ENCODE peak calls at places on chromosome 1, in seven cellular contexts. L is adrenal gland, O is hepatocyte, X is stomach, F is GM12865, Y is HFFc6, Z is neural crest cell. B is an unnamed sample.

GRCh38 chr1:150528997-150529396 is 13.4 kb downstream of the FALEC start:
- DNase-seq in O (no peak), L (no peak), Y (peak), X (no peak), Z (no peak), F (no peak), B (no peak)

GRCh38 chr1:64744492-64745180 is at the start of gene RAVER2:
- DNase-seq in Z (peak), L (peak), X (peak), O (peak), F (peak), Y (peak), B (peak)

GRCh38 chr1:53144201-53144600 is 1.8 kb upstream of the SLC1A7 start:
- DNase-seq in L (no peak), F (no peak), O (no peak), Z (no peak), Y (no peak), X (no peak), B (no peak)

GRCh38 chr1:158248122-158248521 is 6.1 kb upstream of the CD1A start:
- DNase-seq in Y (no peak), Z (no peak), L (peak), F (peak), O (no peak), X (no peak), B (no peak)

GRCh38 chr1:202122639-202123335 is at the start of gene GPR37L1:
- DNase-seq in Z (peak), F (no peak), L (peak), Y (peak), O (peak), X (peak), B (peak)

GRCh38 chr1:95117207-95118018 is at the start of gene TLCD4:
- DNase-seq in F (peak), L (peak), O (peak), Y (no peak), Z (peak), X (peak), B (peak)

GRCh38 chr1:243623831-243624230 is 226.2 kb downstream of the AKT3 start:
- DNase-seq in Y (peak), Z (no peak), L (no peak), X (no peak), F (no peak), O (no peak), B (no peak)

GRCh38 chr1:200162258-200162657 is 134.7 kb downstream of the NR5A2 start:
- DNase-seq in Y (no peak), O (no peak), F (no peak), L (no peak), X (no peak), Z (no peak), B (no peak)

GRCh38 chr1:160205974-160206369 is 788 bp downstream of the PEA15 start:
- DNase-seq in Z (no peak), L (peak), F (peak), X (no peak), O (peak), Y (peak), B (no peak)

GRCh38 chr1:230320804-230321203 is 105.3 kb downstream of the PGBD5 start:
- DNase-seq in L (no peak), F (no peak), O (no peak), Z (no peak), Y (no peak), X (no peak), B (no peak)

GRCh38 chr1:116983678-116984077 is 17.9 kb upstream of the CD101 start:
- DNase-seq in X (no peak), L (peak), O (no peak), Y (no peak), F (no peak), Z (no peak), B (no peak)

GRCh38 chr1:62727656-62728396 is 39.6 kb upstream of the DOCK7 start:
- DNase-seq in F (no peak), O (no peak), X (no peak), L (no peak), Z (no peak), Y (peak), B (no peak)

GRCh38 chr1:158400901-158401300 is 1.6 kb upstream of the OR10T2 start:
- DNase-seq in X (no peak), O (no peak), Y (no peak), F (no peak), Z (no peak), L (no peak), B (no peak)

GRCh38 chr1:70874063-70874462 is 173.6 kb downstream of the PTGER3 start:
- DNase-seq in X (no peak), Z (no peak), O (no peak), F (no peak), Y (no peak), L (no peak), B (no peak)

GRCh38 chr1:59100975-59101374 is 195.9 kb upstream of the FGGY start:
- DNase-seq in O (no peak), F (no peak), X (no peak), Y (peak), Z (no peak), L (peak), B (no peak)

GRCh38 chr1:24770891-24771290 is 25.6 kb downstream of the CLIC4 start:
- DNase-seq in O (no peak), F (no peak), Z (no peak), X (no peak), L (no peak), Y (peak), B (no peak)

GRCh38 chr1:203152158-203153034 is 23.2 kb downstream of the MYBPH start:
- DNase-seq in L (peak), F (no peak), X (no peak), Z (no peak), Y (peak), O (peak), B (no peak)

GRCh38 chr1:84603941-84604830 is 29.9 kb upstream of the CTBS start:
- DNase-seq in X (no peak), Z (no peak), F (no peak), O (peak), Y (peak), L (peak), B (no peak)

GRCh38 chr1:17292299-17293198 is 15.4 kb upstream of the PADI4 start:
- DNase-seq in Y (no peak), F (no peak), X (no peak), L (no peak), O (no peak), Z (no peak), B (no peak)

GRCh38 chr1:27522860-27523665 is 33.1 kb upstream of the WASF2 start:
- DNase-seq in L (peak), Y (no peak), Z (peak), X (no peak), O (peak), F (no peak), B (peak)
- TF ChIP-seq CTCF in L (no peak), Y (peak), Z (peak), X (no peak), O (peak), F (no peak), B (peak)

GRCh38 chr1:228416217-228416971 is at the start of gene TRIM17:
- DNase-seq in X (no peak), Z (peak), L (no peak), F (no peak), Y (no peak), O (peak), B (peak)
- TF ChIP-seq CTCF in X (no peak), Z (peak), L (peak), F (no peak), Y (no peak), O (peak), B (peak)

GRCh38 chr1:105914403-105914802 is 1142.1 kb upstream of the PRMT6 start:
- DNase-seq in Z (no peak), L (no peak), O (peak), X (no peak), F (no peak), Y (no peak), B (no peak)

DNA sequence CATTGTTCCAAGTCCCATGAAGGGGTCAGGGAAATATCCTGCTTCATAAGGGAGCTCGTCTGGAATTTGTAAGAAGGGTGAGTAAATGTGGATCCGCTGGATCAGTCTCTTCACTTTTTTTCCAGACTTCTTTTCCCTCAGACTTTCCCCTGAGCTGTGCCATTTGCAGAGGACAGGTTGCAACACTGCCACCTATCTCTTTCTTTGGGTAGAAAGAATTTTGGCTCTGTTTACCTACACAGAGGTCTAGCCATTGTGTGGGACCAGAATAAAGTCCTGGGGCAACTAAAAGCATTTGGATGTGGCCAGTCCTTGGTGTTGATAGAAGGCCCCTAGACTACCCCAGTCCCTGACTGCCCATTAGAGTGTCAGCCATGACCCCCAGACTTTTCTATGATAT is 1146.7 kb upstream of the PRMT6 start:
- DNase-seq in Y (no peak), O (no peak), Z (no peak), X (no peak), F (no peak), L (no peak), B (no peak)
- TF ChIP-seq CTCF in Y (no peak), O (no peak), Z (no peak), X (no peak), F (no peak), L (no peak), B (no peak)

GRCh38 chr1:77683836-77684148 is 1.3 kb upstream of the ZZZ3 start:
- DNase-seq in F (no peak), X (no peak), Y (no peak), Z (no peak), O (no peak), L (no peak), B (no peak)

GRCh38 chr1:77683142-77683835 is 831 bp upstream of the ZZZ3 start:
- DNase-seq in O (peak), X (peak), L (peak), Y (peak), Z (peak), F (peak), B (peak)

GRCh38 chr1:77686784-77687518 is 4.5 kb upstream of the ZZZ3 start:
- DNase-seq in Y (no peak), Z (no peak), F (no peak), X (no peak), O (peak), L (peak), B (peak)

GRCh38 chr1:77688939-77689338 is 6.5 kb upstream of the ZZZ3 start:
- DNase-seq in Y (no peak), Z (no peak), L (no peak), O (no peak), X (no peak), F (no peak), B (no peak)

DNA sequence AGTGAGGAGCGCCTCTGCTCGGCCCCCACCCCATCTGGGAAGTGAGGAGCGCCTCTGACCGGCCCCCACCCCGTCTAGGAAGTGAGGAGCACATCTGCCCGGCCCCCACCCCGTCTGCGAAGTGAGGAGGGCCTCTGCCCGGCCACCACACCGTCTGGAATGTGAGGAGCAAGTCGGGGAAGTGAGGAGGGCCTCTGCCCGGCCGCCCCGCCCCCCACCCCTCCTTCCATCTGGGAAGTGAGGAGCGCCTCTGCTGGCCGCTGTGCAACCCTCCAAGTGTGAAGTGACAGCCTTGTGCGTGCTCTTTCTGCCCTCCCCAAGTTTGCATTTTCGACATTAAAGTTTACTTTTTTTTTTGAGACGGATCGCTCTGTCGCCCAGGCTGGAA is 5.1 kb upstream of the ZZZ3 start:
- DNase-seq in L (peak), F (no peak), Y (no peak), Z (peak), O (peak), X (no peak), B (peak)
- TF ChIP-seq CTCF in L (no peak), F (no peak), Y (no peak), Z (peak), O (peak), X (no peak), B (no peak)

GRCh38 chr1:1300352-1300739 is 7.4 kb downstream of the ACAP3 start:
- DNase-seq in Z (no peak), L (no peak), X (no peak), F (no peak), Y (no peak), O (no peak), B (peak)
- TF ChIP-seq CTCF in Z (peak), L (no peak), X (no peak), F (no peak), Y (peak), O (no peak), B (peak)

GRCh38 chr1:227905573-227906487 is 41.9 kb downstream of the WNT9A start:
- DNase-seq in Z (no peak), O (no peak), F (no peak), L (no peak), Y (no peak), X (no peak), B (no peak)

GRCh38 chr1:227909188-227909587 is 38.5 kb downstream of the WNT9A start:
- DNase-seq in X (no peak), F (no peak), L (no peak), Z (no peak), O (no peak), Y (no peak), B (no peak)

GRCh38 chr1:227906550-227906991 is 41.2 kb downstream of the WNT9A start:
- DNase-seq in Y (no peak), O (no peak), L (no peak), X (no peak), Z (no peak), F (no peak), B (no peak)

GRCh38 chr1:227908366-227908765 is 39.4 kb downstream of the WNT9A start:
- DNase-seq in L (no peak), Z (no peak), O (no peak), X (no peak), F (no peak), Y (no peak), B (no peak)

DNA sequence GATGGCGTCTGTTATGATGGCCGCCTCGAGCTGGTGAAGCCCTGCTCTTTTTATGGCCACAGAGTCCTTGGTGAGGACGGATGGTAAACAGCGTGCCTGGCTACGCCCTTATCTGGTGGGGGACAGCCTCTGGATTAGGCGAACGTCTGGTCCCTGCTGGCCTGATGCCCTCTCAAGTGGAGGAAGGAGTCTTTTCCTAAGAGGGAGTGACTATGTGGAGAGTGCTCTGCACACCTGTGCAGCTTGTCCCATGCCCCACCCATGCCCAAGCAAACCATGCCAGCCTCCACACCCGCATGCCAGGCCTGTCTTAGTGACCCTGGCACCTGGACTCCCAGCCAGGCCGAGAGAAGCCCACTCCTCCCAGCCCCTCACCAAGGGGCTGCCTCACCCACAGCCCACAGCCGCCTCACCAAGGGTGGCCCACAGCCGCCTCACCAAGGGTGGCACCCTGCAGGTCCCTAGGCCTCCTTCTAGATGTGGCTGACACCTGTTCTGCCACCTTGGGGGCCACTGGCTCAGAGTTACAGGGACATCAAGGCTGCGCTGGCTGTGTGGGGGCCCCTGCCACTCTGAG is 40.2 kb downstream of the WNT9A start:
- DNase-seq in O (no peak), Z (no peak), F (no peak), X (no peak), Y (no peak), L (no peak), B (no peak)
- TF ChIP-seq CTCF in O (no peak), Z (no peak), F (no peak), X (no peak), Y (no peak), L (no peak), B (no peak)

DNA sequence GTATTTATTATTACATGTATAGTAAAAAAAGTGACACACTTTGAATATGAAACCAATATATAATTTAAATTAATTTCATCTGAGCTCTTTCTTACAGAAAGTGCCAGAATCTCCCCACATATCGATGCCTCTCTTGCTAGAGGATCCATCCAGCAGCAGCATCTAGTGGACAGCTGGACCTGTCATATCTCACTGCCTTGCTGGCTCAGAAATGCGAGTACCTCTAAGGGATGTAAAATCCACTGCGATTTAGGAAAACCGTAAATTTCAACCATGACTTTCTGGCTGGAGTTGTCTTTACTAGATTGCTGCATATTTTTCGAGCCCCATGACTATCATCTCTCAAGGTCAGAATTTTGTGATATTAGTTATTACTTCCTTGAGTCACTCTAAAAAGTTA is 333.8 kb downstream of the NEGR1 start:
- DNase-seq in F (no peak), X (no peak), O (no peak), Z (no peak), L (no peak), Y (no peak), B (no peak)
- TF ChIP-seq CTCF in F (no peak), X (no peak), O (no peak), Z (no peak), L (no peak), Y (no peak), B (no peak)

DNA sequence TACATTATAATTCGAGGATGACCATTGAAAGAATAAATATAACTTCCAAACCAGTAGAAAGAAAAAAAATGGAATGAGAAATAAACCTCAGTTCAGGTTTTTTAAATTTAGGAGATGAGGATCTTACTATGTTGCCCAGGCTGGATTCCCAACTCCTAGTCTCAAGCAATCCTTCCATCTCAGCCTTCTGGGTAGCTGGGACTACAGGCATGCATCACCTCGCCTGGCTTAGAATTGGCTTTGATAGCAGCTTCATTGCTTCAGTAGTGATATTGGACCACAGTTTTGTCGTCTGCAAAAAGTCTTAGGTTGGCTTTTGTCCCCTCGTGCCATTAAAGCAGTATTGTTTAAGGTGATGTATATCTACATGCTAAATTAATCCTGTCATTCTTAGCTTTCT is 2.9 kb downstream of the NASP start:
- DNase-seq in L (no peak), Y (no peak), Z (no peak), X (no peak), O (no peak), F (no peak), B (no peak)
- TF ChIP-seq CTCF in L (no peak), Y (no peak), Z (no peak), X (no peak), O (no peak), F (no peak), B (no peak)

GRCh38 chr1:192445849-192446489 is 129.2 kb downstream of the RGS21 start:
- DNase-seq in Y (peak), O (peak), X (peak), F (peak), L (peak), Z (peak), B (peak)
- TF ChIP-seq CTCF in Y (peak), O (peak), X (peak), F (peak), L (peak), Z (peak), B (peak)

GRCh38 chr1:89525169-89525855 is 683 bp downstream of the LRRC8B start:
- DNase-seq in F (peak), Y (no peak), X (no peak), Z (peak), L (peak), O (peak), B (peak)
- TF ChIP-seq CTCF in F (no peak), Y (no peak), X (no peak), Z (peak), L (no peak), O (peak), B (no peak)